ENCODE peak calls at places on chromosome 20, in eight cellular contexts. Q is LHCN-M2; H is mesendoderm; F is EL; L is aorta; P is germinal center; U is activated B cell treated with CpG ODN at 0.5 μM for 24 hours; O is activated naive CD4-positive, alpha-beta T cell. E is an unnamed sample.

GRCh38 chr20:57672164-57672563 is 37.7 kb downstream of the PMEPA1 start:
- DNase-seq in H (no peak), F (no peak), O (no peak), Q (no peak), P (no peak), L (peak), U (no peak), E (no peak)

GRCh38 chr20:36307412-36308317 is 1.5 kb downstream of the DLGAP4 start:
- DNase-seq in L (no peak), Q (no peak), F (no peak), H (no peak), O (no peak), P (no peak), U (no peak), E (no peak)

GRCh38 chr20:51759769-51760510 is 8.2 kb downstream of the ATP9A start:
- DNase-seq in L (no peak), F (no peak), U (no peak), Q (no peak), H (peak), O (no peak), P (no peak), E (no peak)

GRCh38 chr20:17681741-17682102 is 320 bp downstream of the RRBP1 start:
- DNase-seq in Q (no peak), F (no peak), U (peak), L (no peak), O (no peak), P (no peak), H (no peak), E (peak)

GRCh38 chr20:24131684-24132083 is 143.1 kb upstream of the GGTLC1 start:
- DNase-seq in Q (no peak), P (no peak), L (no peak), O (no peak), U (no peak), F (no peak), H (no peak), E (no peak)

GRCh38 chr20:31494131-31494530 is 19.0 kb downstream of the REM1 start:
- DNase-seq in H (peak), U (no peak), O (no peak), Q (peak), L (no peak), P (no peak), F (peak), E (no peak)

GRCh38 chr20:25248501-25249172 is 752 bp downstream of the PYGB start:
- DNase-seq in F (peak), L (peak), Q (no peak), H (peak), U (no peak), P (peak), O (no peak), E (no peak)

GRCh38 chr20:5608448-5609161 is 141.6 kb upstream of the SHLD1 start:
- DNase-seq in F (peak), O (no peak), H (no peak), Q (no peak), P (no peak), L (no peak), U (no peak), E (no peak)

GRCh38 chr20:53786071-53786444 is 192.4 kb upstream of the ZNF217 start:
- DNase-seq in U (no peak), F (no peak), Q (no peak), O (no peak), H (no peak), P (no peak), L (no peak), E (no peak)

GRCh38 chr20:57400821-57401564 is 9.8 kb downstream of the RBM38 start:
- DNase-seq in P (peak), F (no peak), Q (no peak), O (no peak), U (peak), L (peak), H (no peak), E (peak)

GRCh38 chr20:3753098-3753497 is 14.5 kb downstream of the ADISSP start:
- DNase-seq in Q (peak), O (peak), H (peak), F (peak), P (peak), U (no peak), L (no peak), E (peak)

GRCh38 chr20:21053002-21053762 is 53.0 kb downstream of the LINC00237 start:
- DNase-seq in U (no peak), Q (no peak), P (no peak), L (no peak), O (no peak), F (no peak), H (peak), E (no peak)

GRCh38 chr20:4563534-4563933 is 158.2 kb upstream of the PRND start:
- DNase-seq in F (peak), P (no peak), O (no peak), H (peak), U (no peak), Q (peak), L (no peak), E (no peak)

E was measured in memory B cell.